ENCODE peak calls at places on chromosomes 2 and 18, in seven cellular contexts. J, F, W, S, N, Q and M are unnamed samples.

GRCh38 chr2:7037340-7038333 is 120.4 kb downstream of the RNF144A start:
- DNase-seq in J (peak; percentile 77), F (peak; percentile 76), W (peak; percentile 63), S (peak; percentile 72), N (peak; percentile 32), Q (peak; percentile 85), M (peak; percentile 41)

GRCh38 chr18:2981212-2981728 is 31.7 kb downstream of the LPIN2 start:
- DNase-seq in J (no peak), F (no peak), W (no peak), S (no peak), N (no peak), Q (peak; percentile 88), M (peak; percentile 24)

GRCh38 chr18:61756244-61756643 is 136.6 kb downstream of the RNF152 start:
- DNase-seq in J (no peak), F (no peak), W (no peak), S (no peak), N (no peak), Q (no peak), M (no peak)

GRCh38 chr2:111905990-111906735 is 7.8 kb downstream of the MERTK start:
- DNase-seq in J (peak; percentile 5), F (no peak), W (no peak), S (no peak), N (no peak), Q (no peak), M (peak; percentile 63)

GRCh38 chr2:21183306-21183705 is 59.5 kb downstream of the TDRD15 start:
- DNase-seq in J (no peak), F (no peak), W (no peak), S (no peak), N (no peak), Q (no peak), M (no peak)

GRCh38 chr2:122251153-122251552 is 495.7 kb downstream of the TSN start:
- DNase-seq in J (no peak), F (no peak), W (no peak), S (no peak), N (no peak), Q (peak; percentile 56), M (no peak)

GRCh38 chr2:238670341-238670681 is 177.6 kb upstream of the TWIST2 start:
- DNase-seq in J (no peak), F (no peak), W (no peak), S (no peak), N (no peak), Q (no peak), M (no peak)

GRCh38 chr2:18991177-18992168 is 366.9 kb downstream of the OSR1 start:
- DNase-seq in J (peak; percentile 85), F (peak; percentile 54), W (peak; percentile 35), S (peak; percentile 84), N (no peak), Q (peak; percentile 82), M (no peak)

GRCh38 chr2:127047054-127047453 is 59.9 kb downstream of the BIN1 start:
- DNase-seq in J (no peak), F (peak; percentile 41), W (no peak), S (peak; percentile 21), N (no peak), Q (no peak), M (peak; percentile 2)

GRCh38 chr2:99876956-99877355 is 265.4 kb downstream of the AFF3 start:
- DNase-seq in J (no peak), F (no peak), W (no peak), S (no peak), N (no peak), Q (no peak), M (no peak)

GRCh38 chr2:67613227-67613626 is 216.1 kb downstream of the ETAA1 start:
- DNase-seq in J (no peak), F (no peak), W (no peak), S (no peak), N (no peak), Q (no peak), M (no peak)

GRCh38 chr2:42569883-42570282 is 1.5 kb downstream of the MTA3 start:
- DNase-seq in J (no peak), F (no peak), W (no peak), S (no peak), N (no peak), Q (no peak), M (peak; percentile 35)

GRCh38 chr2:43796206-43796605 is 22.4 kb downstream of the DYNC2LI1 start:
- DNase-seq in J (no peak), F (no peak), W (no peak), S (no peak), N (no peak), Q (no peak), M (no peak)
- H3K4me3 ChIP-seq in J (no peak overlapping the region), F (no peak overlapping the region), W (no peak overlapping the region), S (no peak overlapping the region), N (no peak overlapping the region), Q (no peak overlapping the region), M (no peak overlapping the region)

DNA sequence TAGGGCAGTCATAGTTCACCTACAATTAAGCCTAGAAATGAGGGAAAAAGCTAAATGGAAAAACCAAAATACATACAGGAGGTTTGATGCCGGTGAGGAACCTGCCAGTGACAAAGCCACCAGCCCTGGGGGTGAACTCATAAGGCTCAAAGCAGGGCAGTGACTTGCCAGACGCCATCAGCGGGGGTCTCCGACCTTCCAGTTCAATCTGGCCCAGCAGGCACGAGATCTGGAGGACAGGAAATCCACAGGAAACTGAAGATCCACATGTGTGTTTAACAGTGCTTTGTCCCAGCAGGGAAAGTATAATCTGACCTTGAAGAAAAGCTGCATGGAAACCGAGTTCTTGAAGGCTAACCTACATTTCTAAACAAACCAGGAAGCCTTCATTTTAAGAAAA is 60.1 kb downstream of the POLR1A start:
- DNase-seq in J (peak; percentile 1), F (no peak), W (no peak), S (no peak), N (no peak), Q (no peak), M (no peak)
- H3K4me1 ChIP-seq in J (peaks cover 16% of the 10 kb centered on the region), F (no peaks in the 10 kb centered on the region), W (peaks cover 16% of the 10 kb centered on the region), S (peaks cover 3% of the 10 kb centered on the region), N (peaks cover 14% of the 10 kb centered on the region), Q (peaks cover 6% of the 10 kb centered on the region), M (no peaks in the 10 kb centered on the region)

GRCh38 chr18:46570666-46571065 is 86.4 kb downstream of the LOXHD1 start:
- DNase-seq in J (no peak), F (no peak), W (no peak), S (no peak), N (no peak), Q (no peak), M (no peak)

GRCh38 chr18:46571756-46572155 is 85.3 kb downstream of the LOXHD1 start:
- DNase-seq in J (no peak), F (no peak), W (no peak), S (no peak), N (no peak), Q (no peak), M (no peak)

GRCh38 chr18:46569211-46569610 is 87.8 kb downstream of the LOXHD1 start:
- DNase-seq in J (no peak), F (no peak), W (no peak), S (no peak), N (no peak), Q (no peak), M (no peak)

GRCh38 chr18:46567196-46567595 is 89.8 kb downstream of the LOXHD1 start:
- DNase-seq in J (no peak), F (no peak), W (no peak), S (no peak), N (no peak), Q (no peak), M (no peak)

DNA sequence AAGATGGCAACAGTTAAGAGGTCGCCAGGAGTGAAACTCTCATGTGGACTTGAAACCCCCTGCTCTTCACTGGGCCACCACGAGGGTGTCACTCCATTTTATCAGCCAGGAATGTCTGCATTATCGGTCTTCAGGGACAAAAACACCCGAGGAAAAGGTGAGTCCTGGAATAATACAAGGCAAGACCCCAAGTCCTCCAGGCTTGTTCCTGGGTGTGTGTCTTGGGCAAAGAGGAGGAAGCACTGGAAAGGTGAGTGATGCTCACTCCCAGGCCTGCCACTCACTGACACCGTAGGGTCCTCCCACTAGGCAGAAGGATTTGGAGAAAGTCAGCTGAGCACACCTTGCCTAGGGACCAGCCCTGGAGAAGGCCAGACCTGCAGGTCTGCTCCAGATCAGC is 86.9 kb downstream of the LOXHD1 start:
- DNase-seq in J (no peak), F (no peak), W (no peak), S (no peak), N (no peak), Q (no peak), M (no peak)
- H3K4me3 ChIP-seq in J (no peak overlapping the region), F (no peak overlapping the region), W (no peak overlapping the region), S (no peak overlapping the region), N (no peak overlapping the region), Q (no peak overlapping the region), M (no peak overlapping the region)

GRCh38 chr18:69408522-69408921 is 7.8 kb downstream of the DOK6 start:
- DNase-seq in J (no peak), F (no peak), W (no peak), S (no peak), N (no peak), Q (no peak), M (no peak)

GRCh38 chr18:69414184-69414583 is 13.5 kb downstream of the DOK6 start:
- DNase-seq in J (no peak), F (no peak), W (no peak), S (no peak), N (no peak), Q (no peak), M (no peak)

DNA sequence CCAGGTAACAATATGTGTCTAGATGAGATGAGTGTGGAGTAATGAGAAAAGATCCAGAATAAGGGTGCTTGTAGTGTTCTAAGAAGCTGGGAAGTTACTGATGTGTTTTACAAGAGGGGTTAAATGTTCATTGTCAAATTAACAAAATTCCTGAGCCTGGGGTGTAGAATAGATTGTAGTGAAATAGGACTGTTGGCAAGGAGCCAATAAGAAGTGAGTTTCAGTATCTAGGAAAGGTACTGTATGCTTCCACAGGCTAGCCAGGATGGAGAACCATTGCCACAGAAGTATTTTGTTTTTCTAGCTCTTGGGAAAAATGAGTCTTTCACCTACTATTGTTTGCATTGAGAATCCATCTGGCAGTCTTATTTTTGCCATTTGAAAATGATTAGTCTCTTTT is 10.5 kb downstream of the DOK6 start:
- DNase-seq in J (no peak), F (no peak), W (no peak), S (no peak), N (no peak), Q (no peak), M (no peak)
- H3K4me1 ChIP-seq in J (no peaks in the 10 kb centered on the region), F (no peaks in the 10 kb centered on the region), W (no peaks in the 10 kb centered on the region), S (no peaks in the 10 kb centered on the region), N (no peaks in the 10 kb centered on the region), Q (no peaks in the 10 kb centered on the region), M (no peaks in the 10 kb centered on the region)